ENCODE peak calls at places on chromosomes 4 and X, in five cellular contexts. W is hepatocyte, L is neural progenitor cell, C is GM23248, M is OCI-LY7. J is an unnamed sample.

GRCh38 chr4:47752214-47752613 is 85.7 kb downstream of the CORIN start:
- DNase-seq in W (no peak), L (no peak), C (no peak), M (no peak), J (no peak)

GRCh38 chr4:148397771-148398170 is 44.4 kb downstream of the NR3C2 start:
- DNase-seq in W (no peak), L (no peak), C (no peak), M (no peak), J (no peak)

GRCh38 chrX:41110801-41111625 is 25.8 kb downstream of the USP9X start:
- DNase-seq in W (no peak), L (peak), C (no peak), M (no peak), J (no peak)

GRCh38 chr4:54234497-54235205 is 5.6 kb downstream of the PDGFRA start:
- DNase-seq in W (no peak), L (no peak), C (peak), M (no peak), J (no peak)

GRCh38 chr4:157076578-157076947 is 613 bp downstream of the GLRB start:
- DNase-seq in W (peak), L (peak), C (no peak), M (no peak), J (peak)

GRCh38 chr4:6527259-6527658 is 47.7 kb upstream of the MAN2B2 start:
- DNase-seq in W (no peak), L (no peak), C (no peak), M (no peak), J (no peak)

GRCh38 chrX:78514852-78515251 is 144.3 kb downstream of the RTL3 start:
- DNase-seq in W (peak), L (peak), C (no peak), M (no peak), J (peak)

GRCh38 chr4:1113311-1114009 is at the start of gene RNF212:
- DNase-seq in W (peak), L (peak), C (peak), M (no peak), J (no peak)

GRCh38 chr4:100164808-100165760 is 25.2 kb downstream of the DDIT4L start:
- DNase-seq in W (no peak), L (no peak), C (no peak), M (peak), J (no peak)

GRCh38 chr4:19832388-19832787 is 419.3 kb upstream of the SLIT2 start:
- DNase-seq in W (no peak), L (no peak), C (peak), M (no peak), J (peak)

GRCh38 chrX:94545722-94546121 is 871.7 kb downstream of the FAM133A start:
- DNase-seq in W (no peak), L (no peak), C (no peak), M (no peak), J (no peak)

GRCh38 chrX:130330706-130331105 is 9.0 kb upstream of the SLC25A14 start:
- DNase-seq in W (peak), L (peak), C (peak), M (peak), J (peak)

GRCh38 chr4:174460684-174461083 is 61.6 kb downstream of the HPGD start:
- DNase-seq in W (no peak), L (no peak), C (no peak), M (no peak), J (peak)

GRCh38 chr4:155444695-155445094 is 67.9 kb upstream of the MAP9 start:
- DNase-seq in W (no peak), L (no peak), C (no peak), M (no peak), J (no peak)

GRCh38 chr4:7120341-7120740 is 52.5 kb upstream of the GRPEL1 start:
- DNase-seq in W (no peak), L (no peak), C (peak), M (no peak), J (peak)

GRCh38 chrX:119605739-119606507 is at the start of gene NKRF:
- DNase-seq in W (peak), L (peak), C (peak), M (peak), J (peak)

GRCh38 chr4:135243960-135244561 is 1042.5 kb upstream of the PABPC4L start:
- DNase-seq in W (peak), L (no peak), C (no peak), M (no peak), J (no peak)

GRCh38 chr4:133157460-133158160 is 8.5 kb downstream of the PCDH10 start:
- DNase-seq in W (no peak), L (no peak), C (no peak), M (no peak), J (no peak)

GRCh38 chrX:46576458-46576857 is 2.9 kb downstream of the CHST7 start:
- DNase-seq in W (no peak), L (no peak), C (peak), M (no peak), J (peak)

GRCh38 chr4:150582881-150583286 is 933 bp downstream of the MAB21L2 start:
- DNase-seq in W (peak), L (peak), C (no peak), M (no peak), J (no peak)

GRCh38 chr4:7466215-7466614 is 31.5 kb upstream of the PSAPL1 start:
- DNase-seq in W (no peak), L (no peak), C (no peak), M (no peak), J (no peak)

GRCh38 chrX:115023811-115024210 is 6.4 kb upstream of the IL13RA2 start:
- DNase-seq in W (no peak), L (no peak), C (no peak), M (no peak), J (no peak)

GRCh38 chrX:152276277-152276676 is 137.9 kb upstream of the MAGEA10 start:
- DNase-seq in W (no peak), L (no peak), C (no peak), M (no peak), J (no peak)

GRCh38 chrX:148592595-148592994 is 92.2 kb downstream of the AFF2 start:
- DNase-seq in W (no peak), L (no peak), C (no peak), M (no peak), J (no peak)

GRCh38 chrX:108439961-108440696 is 491 bp downstream of the COL4A5 start:
- DNase-seq in W (peak), L (peak), C (peak), M (no peak), J (no peak)

GRCh38 chr4:73127839-73128448 is 58.4 kb upstream of the COX18 start:
- DNase-seq in W (peak), L (peak), C (peak), M (peak), J (peak)

GRCh38 chr4:184348311-184349233 is 125.8 kb downstream of the IRF2 start:
- DNase-seq in W (peak), L (no peak), C (no peak), M (peak), J (no peak)

DNA sequence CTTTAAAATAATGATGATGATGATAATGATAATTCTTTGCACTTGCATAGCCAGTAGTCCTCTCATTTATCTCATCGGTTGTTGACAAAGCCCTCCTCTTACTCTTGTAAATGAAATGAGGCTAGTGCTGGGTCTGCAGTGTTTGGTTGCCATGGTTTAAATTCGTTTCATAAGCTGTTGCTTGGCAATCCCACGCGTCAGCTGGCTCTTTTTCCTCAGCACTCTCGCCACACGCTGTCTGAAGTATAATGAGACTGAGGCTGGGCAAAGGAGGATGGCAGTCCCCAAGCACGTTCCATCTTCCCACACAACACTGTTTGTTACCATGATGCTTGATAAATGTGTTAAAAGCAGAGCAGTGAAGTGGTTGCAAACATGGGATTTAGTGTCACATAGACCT is 15.5 kb downstream of the PAGE4 start:
- DNase-seq in W (no peak), L (no peak), C (no peak), M (no peak), J (no peak)
- TF ChIP-seq EZH2phosphoT487 in W (no peak), L (no peak), C (no peak), M (no peak), J (no peak)

DNA sequence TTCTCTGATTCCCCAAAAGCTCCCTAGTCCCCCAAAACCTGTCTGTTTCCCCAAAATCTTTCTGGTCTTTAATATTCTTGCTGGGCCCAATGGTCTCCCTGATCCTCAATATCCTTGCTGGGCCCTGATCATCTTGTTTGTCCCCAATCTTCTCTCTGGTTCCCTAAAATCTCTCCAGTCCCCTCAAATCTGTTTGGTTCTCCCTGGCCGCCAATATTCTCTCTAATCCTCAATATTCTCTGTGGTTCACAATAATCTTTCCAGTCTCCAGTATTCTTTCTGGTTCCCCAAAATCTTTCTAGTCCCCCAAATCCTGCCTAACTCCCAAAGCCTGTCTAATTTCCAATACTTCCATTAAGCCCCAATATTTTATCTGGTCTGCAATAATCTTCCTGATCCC is 18.5 kb downstream of the P2RY8 start:
- DNase-seq in W (no peak), L (no peak), C (no peak), M (peak), J (no peak)
- TF ChIP-seq EZH2phosphoT487 in W (no peak), L (no peak), C (no peak), M (no peak), J (no peak)

GRCh38 chrX:31449975-31450374 is 378.1 kb upstream of the FTHL17 start:
- DNase-seq in W (no peak), L (no peak), C (peak), M (no peak), J (no peak)
- TF ChIP-seq EZH2phosphoT487 in W (no peak), L (no peak), C (no peak), M (no peak), J (no peak)

GRCh38 chrX:44785652-44786051 is 58.2 kb upstream of the DUSP21 start:
- DNase-seq in W (no peak), L (no peak), C (peak), M (no peak), J (peak)
- TF ChIP-seq EZH2phosphoT487 in W (no peak), L (no peak), C (no peak), M (no peak), J (no peak)

GRCh38 chrX:150692837-150693781 is at the start of gene MTMR1:
- DNase-seq in W (peak), L (peak), C (peak), M (peak), J (peak)
- TF ChIP-seq EZH2phosphoT487 in W (no peak), L (no peak), C (no peak), M (no peak), J (no peak)

GRCh38 chr4:14236359-14236758 is 608.8 kb upstream of the BOD1L1 start:
- DNase-seq in W (no peak), L (no peak), C (no peak), M (no peak), J (no peak)
- TF ChIP-seq EZH2phosphoT487 in W (no peak), L (no peak), C (no peak), M (no peak), J (no peak)

DNA sequence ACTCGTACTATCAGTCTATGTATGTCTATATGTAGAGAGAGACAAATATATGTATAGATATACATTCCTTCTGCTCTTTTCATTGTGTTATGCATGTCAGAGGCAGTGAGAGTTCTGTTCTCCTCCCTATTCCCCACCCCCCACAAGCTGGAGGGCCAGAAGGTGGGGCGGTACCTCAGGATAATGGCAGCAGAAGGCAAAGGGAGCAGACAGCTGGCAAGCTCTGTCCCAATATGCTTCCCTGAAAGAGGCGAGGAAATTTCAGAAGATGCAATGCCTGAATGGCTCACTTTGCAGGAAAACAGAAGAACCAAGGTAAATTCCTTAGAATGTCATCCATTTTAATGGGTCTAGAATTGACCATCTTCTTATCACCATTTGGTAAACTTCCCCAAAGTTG is 114.4 kb downstream of the NAA11 start:
- DNase-seq in W (no peak), L (no peak), C (no peak), M (no peak), J (no peak)
- TF ChIP-seq EZH2phosphoT487 in W (no peak), L (no peak), C (no peak), M (no peak), J (no peak)

GRCh38 chr4:85498068-85498733 is 23.3 kb downstream of the ARHGAP24 start:
- DNase-seq in W (no peak), L (no peak), C (peak), M (no peak), J (peak)
- TF ChIP-seq EZH2phosphoT487 in W (no peak), L (no peak), C (no peak), M (no peak), J (no peak)

GRCh38 chr4:21554510-21554909 is 394.1 kb downstream of the KCNIP4 start:
- DNase-seq in W (no peak), L (no peak), C (no peak), M (no peak), J (no peak)
- TF ChIP-seq EZH2phosphoT487 in W (no peak), L (no peak), C (no peak), M (no peak), J (no peak)

GRCh38 chr4:15913631-15913970 is 24.9 kb downstream of the FGFBP1 start:
- DNase-seq in W (peak), L (no peak), C (peak), M (no peak), J (peak)

GRCh38 chr4:15912236-15912635 is 26.3 kb downstream of the FGFBP1 start:
- DNase-seq in W (no peak), L (no peak), C (peak), M (no peak), J (peak)

GRCh38 chr4:15914736-15915135 is 23.8 kb downstream of the FGFBP1 start:
- DNase-seq in W (no peak), L (no peak), C (no peak), M (no peak), J (no peak)

GRCh38 chr4:15914291-15914690 is 24.2 kb downstream of the FGFBP1 start:
- DNase-seq in W (no peak), L (no peak), C (no peak), M (no peak), J (peak)

DNA sequence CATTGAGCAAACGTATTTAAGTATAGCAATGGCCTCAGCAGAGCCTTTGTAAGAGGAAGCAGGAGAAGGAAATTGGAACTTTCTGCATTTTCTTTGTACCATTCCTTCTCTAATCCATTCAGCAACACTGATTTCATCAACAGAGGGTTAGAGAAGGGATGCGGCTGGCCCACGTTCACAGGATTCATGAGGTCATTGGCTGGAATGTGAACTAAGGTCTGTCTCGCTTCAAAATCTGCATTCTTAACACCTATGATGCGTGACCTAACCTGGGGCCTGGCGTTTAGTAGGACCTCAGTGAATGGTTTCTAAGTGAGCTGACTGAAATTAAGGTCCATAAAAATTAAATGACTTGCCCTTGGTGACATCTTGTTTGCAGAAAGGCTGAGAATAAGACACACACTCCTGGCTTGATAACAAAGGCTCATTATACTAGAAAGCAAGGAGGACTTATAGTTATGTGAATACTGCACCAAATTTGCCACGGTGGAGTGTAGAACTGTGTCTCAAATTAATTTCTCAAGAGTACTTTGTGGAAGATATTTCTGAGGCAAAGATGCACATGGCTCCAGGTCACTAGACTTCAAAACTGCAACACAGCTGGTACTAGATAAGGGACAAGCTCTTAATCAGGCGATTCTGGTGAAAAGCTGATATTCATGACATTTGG is 25.4 kb downstream of the FGFBP1 start:
- DNase-seq in W (no peak), L (no peak), C (peak), M (no peak), J (no peak)
- TF ChIP-seq EZH2phosphoT487 in W (no peak), L (no peak), C (no peak), M (no peak), J (no peak)

J was measured in PC-3.